ENCODE peak calls at places on chromosomes 13 and 19, in seven cellular contexts. T, Z, W, K, H, V and D are unnamed samples.

GRCh38 chr13:72726721-72727416 is 560 bp downstream of the MZT1 start:
- DNase-seq in T (peak), Z (peak), W (peak), K (peak), H (peak), V (peak), D (peak)

GRCh38 chr19:9912551-9913236 is 23.6 kb downstream of the OLFM2 start:
- DNase-seq in T (no peak), Z (no peak), W (no peak), K (no peak), H (no peak), V (no peak), D (no peak)

GRCh38 chr13:23679214-23679613 is 109.0 kb downstream of the TNFRSF19 start:
- DNase-seq in T (no peak), Z (no peak), W (peak), K (no peak), H (no peak), V (no peak), D (no peak)

GRCh38 chr13:23510979-23511735 is 59.1 kb upstream of the TNFRSF19 start:
- DNase-seq in T (no peak), Z (no peak), W (peak), K (no peak), H (peak), V (peak), D (peak)

GRCh38 chr13:89432997-89433396 is 1761.8 kb downstream of the SLITRK5 start:
- DNase-seq in T (no peak), Z (no peak), W (peak), K (no peak), H (no peak), V (no peak), D (no peak)

GRCh38 chr13:94344126-94344863 is 135.2 kb downstream of the DCT start:
- DNase-seq in T (no peak), Z (no peak), W (no peak), K (no peak), H (no peak), V (no peak), D (no peak)

GRCh38 chr13:24618219-24618955 is 61.8 kb upstream of the ATP12A start:
- DNase-seq in T (peak), Z (no peak), W (no peak), K (no peak), H (no peak), V (no peak), D (peak)

GRCh38 chr13:38636756-38637155 is 50.1 kb upstream of the FREM2 start:
- DNase-seq in T (no peak), Z (no peak), W (no peak), K (no peak), H (no peak), V (peak), D (no peak)

GRCh38 chr13:111950697-111951096 is 116.3 kb upstream of the SOX1 start:
- DNase-seq in T (no peak), Z (no peak), W (no peak), K (no peak), H (no peak), V (no peak), D (no peak)

GRCh38 chr19:15299568-15300409 is 32.5 kb downstream of the BRD4 start:
- DNase-seq in T (no peak), Z (no peak), W (peak), K (no peak), H (no peak), V (no peak), D (no peak)

GRCh38 chr13:78977311-78977710 is 318.4 kb upstream of the OBI1 start:
- DNase-seq in T (no peak), Z (no peak), W (no peak), K (no peak), H (no peak), V (no peak), D (no peak)

GRCh38 chr13:106349080-106349841 is 186.2 kb downstream of the EFNB2 start:
- DNase-seq in T (no peak), Z (peak), W (peak), K (peak), H (peak), V (peak), D (no peak)

GRCh38 chr13:97975280-97975850 is 21.9 kb downstream of the IPO5 start:
- DNase-seq in T (no peak), Z (no peak), W (no peak), K (no peak), H (no peak), V (no peak), D (no peak)

GRCh38 chr19:36489920-36490415 is 607 bp upstream of the ZNF566 start:
- DNase-seq in T (peak), Z (no peak), W (no peak), K (peak), H (no peak), V (peak), D (peak)

GRCh38 chr19:30311911-30312310 is 60.3 kb upstream of the ZNF536 start:
- DNase-seq in T (no peak), Z (no peak), W (no peak), K (no peak), H (no peak), V (no peak), D (no peak)
- H3K4me3 ChIP-seq in T (no peak), Z (no peak), W (no peak), K (no peak), H (no peak), V (no peak), D (no peak)

DNA sequence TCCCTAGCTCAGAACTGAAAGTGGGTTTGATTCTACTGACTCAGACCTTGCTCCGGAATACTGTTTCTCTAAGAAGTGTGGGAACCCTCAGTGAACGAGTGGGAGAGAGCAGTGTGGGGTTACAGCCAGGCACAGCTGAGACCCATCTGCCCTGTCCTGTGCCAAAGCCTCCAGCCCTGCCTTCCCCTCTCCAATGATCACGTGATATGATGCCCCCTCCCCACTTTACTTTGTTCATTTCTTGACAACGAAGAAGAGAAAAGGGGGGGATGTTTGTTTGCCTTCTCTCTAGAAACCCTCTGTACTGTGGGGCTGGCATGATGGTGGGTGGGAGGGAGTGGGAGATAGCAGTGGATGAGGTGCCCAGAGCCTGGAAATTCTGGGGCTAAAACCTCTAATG is 96.0 kb downstream of the RNASEH2B start:
- DNase-seq in T (no peak), Z (no peak), W (no peak), K (no peak), H (no peak), V (no peak), D (no peak)
- H3K4me3 ChIP-seq in T (no peak), Z (no peak), W (no peak), K (no peak), H (no peak), V (no peak), D (no peak)

GRCh38 chr13:101728615-101729014 is 276.1 kb downstream of the ITGBL1 start:
- DNase-seq in T (no peak), Z (no peak), W (no peak), K (no peak), H (no peak), V (no peak), D (no peak)
- H3K4me3 ChIP-seq in T (no peak), Z (no peak), W (no peak), K (no peak), H (no peak), V (no peak), D (no peak)

GRCh38 chr13:107866666-107867623 is 348.4 kb downstream of the LIG4 start:
- DNase-seq in T (no peak), Z (no peak), W (peak), K (no peak), H (no peak), V (peak), D (no peak)
- H3K4me3 ChIP-seq in T (no peak), Z (peak), W (peak), K (peak), H (peak), V (peak), D (no peak)

GRCh38 chr19:50858896-50859295 is 4.2 kb downstream of the KLK3 start:
- DNase-seq in T (no peak), Z (peak), W (no peak), K (no peak), H (no peak), V (peak), D (no peak)

GRCh38 chr19:50861025-50861424 is 6.3 kb downstream of the KLK3 start:
- DNase-seq in T (no peak), Z (no peak), W (no peak), K (no peak), H (no peak), V (no peak), D (no peak)

GRCh38 chr19:50857366-50857765 is 2.7 kb downstream of the KLK3 start:
- DNase-seq in T (no peak), Z (no peak), W (no peak), K (no peak), H (no peak), V (no peak), D (no peak)

GRCh38 chr19:50859849-50860248 is 5.1 kb downstream of the KLK3 start:
- DNase-seq in T (no peak), Z (no peak), W (no peak), K (no peak), H (no peak), V (no peak), D (no peak)

GRCh38 chr19:50861496-50862286 is 7.0 kb downstream of the KLK3 start:
- DNase-seq in T (no peak), Z (no peak), W (no peak), K (no peak), H (no peak), V (no peak), D (no peak)
- H3K4me3 ChIP-seq in T (no peak), Z (no peak), W (no peak), K (no peak), H (no peak), V (no peak), D (no peak)